ENCODE peak calls at places on chromosome 11, in four cellular contexts. F is stimulated activated naive CD8-positive, alpha-beta T cell treated with anti-CD3 and anti-CD28 coated beads, Interleukin-15, amount 100 ng/mL, for 72 hours; Q is lung; U is IMR-90. L is an unnamed sample.

GRCh38 chr11:123145661-123146060 is 49.4 kb downstream of the CLMP start:
- DNase-seq in F (no peak), Q (no peak), U (no peak), L (no peak)

GRCh38 chr11:19232910-19233503 is 7.7 kb downstream of the E2F8 start:
- DNase-seq in F (no peak), Q (no peak), U (peak), L (no peak)

GRCh38 chr11:60880635-60881282 is 13.4 kb downstream of the ZP1 start:
- DNase-seq in F (no peak), Q (no peak), U (no peak), L (no peak)

GRCh38 chr11:1151366-1152315 is 6.1 kb upstream of the MUC5AC start:
- DNase-seq in F (no peak), Q (no peak), U (no peak), L (no peak)

GRCh38 chr11:103537904-103538502 is 428.8 kb downstream of the DYNC2H1 start:
- DNase-seq in F (no peak), Q (no peak), U (peak), L (no peak)

GRCh38 chr11:90134420-90135003 is at the start of gene NAALAD2:
- DNase-seq in F (peak), Q (peak), U (peak), L (peak)

GRCh38 chr11:8698379-8698851 is 15.8 kb downstream of the RPL27A start:
- DNase-seq in F (no peak), Q (no peak), U (no peak), L (no peak)

GRCh38 chr11:83191986-83192385 is 1.5 kb upstream of the ANKRD42 start:
- DNase-seq in F (no peak), Q (no peak), U (no peak), L (no peak)

GRCh38 chr11:61679893-61680621 is at the start of gene DAGLA:
- DNase-seq in F (peak), Q (peak), U (peak), L (peak)

GRCh38 chr11:129320485-129320884 is 55.2 kb upstream of the BARX2 start:
- DNase-seq in F (no peak), Q (no peak), U (no peak), L (no peak)

GRCh38 chr11:12787847-12788246 is 113.6 kb downstream of the TEAD1 start:
- DNase-seq in F (no peak), Q (no peak), U (peak), L (no peak)

GRCh38 chr11:17683378-17684161 is 35.8 kb upstream of the MYOD1 start:
- DNase-seq in F (no peak), Q (no peak), U (peak), L (no peak)

GRCh38 chr11:88683024-88683423 is 345.5 kb upstream of the CTSC start:
- DNase-seq in F (no peak), Q (no peak), U (no peak), L (no peak)

GRCh38 chr11:128857341-128857740 is 9.8 kb downstream of the KCNJ1 start:
- DNase-seq in F (no peak), Q (no peak), U (no peak), L (no peak)

GRCh38 chr11:5553347-5553746 is 5.0 kb upstream of the OR52H1 start:
- DNase-seq in F (no peak), Q (no peak), U (peak), L (no peak)

GRCh38 chr11:126139541-126140091 is 71.8 kb downstream of the RPUSD4 start:
- DNase-seq in F (no peak), Q (no peak), U (peak), L (no peak)

GRCh38 chr11:110128161-110128560 is 35.0 kb downstream of the ZC3H12C start:
- DNase-seq in F (no peak), Q (no peak), U (peak), L (peak)

GRCh38 chr11:120057028-120057330 is 80.9 kb downstream of the TRIM29 start:
- DNase-seq in F (no peak), Q (no peak), U (no peak), L (no peak)

GRCh38 chr11:110147965-110148709 is 54.9 kb downstream of the ZC3H12C start:
- DNase-seq in F (no peak), Q (no peak), U (peak), L (no peak)

GRCh38 chr11:2804701-2805387 is 80.7 kb downstream of the CDKN1C start:
- DNase-seq in F (no peak), Q (peak), U (no peak), L (peak)

GRCh38 chr11:14065153-14065552 is 102.6 kb downstream of the SPON1 start:
- DNase-seq in F (peak), Q (no peak), U (no peak), L (no peak)

GRCh38 chr11:79209540-79210266 is 231.1 kb downstream of the TENM4 start:
- DNase-seq in F (no peak), Q (no peak), U (peak), L (no peak)

L was measured in globus pallidus.